ENCODE peak calls at places on chromosomes 13 and 19, in nine cellular contexts. Y is SK-N-DZ, P is endothelial cell, K is HuH-7.5, C is PC-3, E is Caco-2, F is pancreas, V is substantia nigra, R is NCI-H1105 treated with DMSO at 0.1 percent for 48 hours. O is an unnamed sample.

GRCh38 chr13:77545626-77546412 is 10.3 kb downstream of the SCEL start:
- DNase-seq in Y (peak), P (no peak), K (no peak), C (no peak), E (no peak), F (no peak), V (no peak), R (no peak), O (no peak)

GRCh38 chr13:86932935-86933334 is 738.2 kb upstream of the SLITRK5 start:
- DNase-seq in Y (no peak), P (peak), K (no peak), C (no peak), E (no peak), F (no peak), V (no peak), R (no peak), O (no peak)

GRCh38 chr13:33132644-33133440 is 116.6 kb downstream of the KL start:
- DNase-seq in Y (no peak), P (no peak), K (no peak), C (no peak), E (no peak), F (no peak), V (no peak), R (no peak), O (no peak)

GRCh38 chr13:112719016-112719415 is 29.2 kb downstream of the ATP11A start:
- DNase-seq in Y (no peak), P (no peak), K (no peak), C (no peak), E (peak), F (no peak), V (no peak), R (no peak), O (no peak)

GRCh38 chr19:5718579-5719273 is 1.2 kb downstream of the LONP1 start:
- DNase-seq in Y (no peak), P (no peak), K (peak), C (peak), E (no peak), F (no peak), V (no peak), R (no peak), O (no peak)

GRCh38 chr13:73223372-73223781 is 164.6 kb downstream of the KLF5 start:
- DNase-seq in Y (no peak), P (no peak), K (no peak), C (peak), E (no peak), F (no peak), V (no peak), R (no peak), O (no peak)

GRCh38 chr13:89199138-89199537 is 1528.0 kb downstream of the SLITRK5 start:
- DNase-seq in Y (no peak), P (no peak), K (no peak), C (peak), E (no peak), F (no peak), V (no peak), R (peak), O (peak)

GRCh38 chr13:73722120-73722519 is 412.1 kb downstream of the KLF12 start:
- DNase-seq in Y (peak), P (no peak), K (no peak), C (peak), E (no peak), F (no peak), V (no peak), R (peak), O (no peak)

GRCh38 chr13:45807520-45808099 is 43.9 kb downstream of the SIAH3 start:
- DNase-seq in Y (peak), P (peak), K (peak), C (peak), E (peak), F (no peak), V (no peak), R (peak), O (peak)

GRCh38 chr13:25971077-25971476 is 80.7 kb downstream of the SHISA2 start:
- DNase-seq in Y (no peak), P (no peak), K (no peak), C (no peak), E (no peak), F (no peak), V (no peak), R (no peak), O (no peak)

GRCh38 chr19:50328257-50329145 is 676 bp downstream of the KCNC3 start:
- DNase-seq in Y (no peak), P (no peak), K (peak), C (peak), E (no peak), F (peak), V (no peak), R (peak), O (no peak)

GRCh38 chr19:50906217-50906616 is 5.0 kb downstream of the KLK4 start:
- DNase-seq in Y (no peak), P (peak), K (no peak), C (peak), E (no peak), F (peak), V (no peak), R (peak), O (no peak)

GRCh38 chr19:11422163-11423068 is 3.3 kb upstream of the RGL3 start:
- DNase-seq in Y (peak), P (peak), K (no peak), C (no peak), E (peak), F (peak), V (no peak), R (no peak), O (no peak)

GRCh38 chr13:27792393-27793218 is at the start of gene GSX1:
- DNase-seq in Y (no peak), P (peak), K (peak), C (peak), E (peak), F (peak), V (peak), R (peak), O (peak)

GRCh38 chr19:32767951-32768679 is 48.5 kb downstream of the TDRD12 start:
- DNase-seq in Y (no peak), P (no peak), K (no peak), C (no peak), E (no peak), F (no peak), V (no peak), R (no peak), O (no peak)

GRCh38 chr13:111184685-111185401 is 69.7 kb downstream of the ARHGEF7 start:
- DNase-seq in Y (peak), P (no peak), K (no peak), C (no peak), E (no peak), F (no peak), V (no peak), R (no peak), O (no peak)

GRCh38 chr13:37074703-37075102 is 15.2 kb upstream of the SUPT20H start:
- DNase-seq in Y (no peak), P (no peak), K (no peak), C (peak), E (no peak), F (no peak), V (no peak), R (peak), O (peak)